ENCODE peak calls at places on chromosomes 6 and 20, in eight cellular contexts. B is mucosa of gallbladder; W is activated naive CD4-positive, alpha-beta T cell treated with anti-CD3 and anti-CD28 coated beads, Interleukin-2, amount 10 ng/mL, durations not matched to agents 7 days and 5 days; C is Calu3; G is midbrain; P is pons; S is NAMALWA; D is B cell. J is an unnamed sample.

GRCh38 chr6:35624341-35625070 is 64.2 kb downstream of the FKBP5 start:
- DNase-seq in P (no peak), C (no peak), W (no peak), G (no peak), S (peak; percentile 36), B (no peak), D (no peak), J (no peak)

GRCh38 chr6:72876256-72876655 is 254.4 kb downstream of the KCNQ5 start:
- DNase-seq in W (no peak), D (no peak), C (no peak), G (no peak), P (no peak), S (no peak), B (no peak), J (no peak)

GRCh38 chr6:84929212-84929611 is 164.8 kb upstream of the TBX18 start:
- DNase-seq in G (no peak), W (no peak), P (no peak), C (no peak), S (no peak), B (no peak), D (no peak), J (no peak)

GRCh38 chr6:30750379-30750668 is 6.0 kb upstream of the IER3 start:
- DNase-seq in P (no peak), C (no peak), D (no peak), B (no peak), S (no peak), G (no peak), W (no peak), J (no peak)

GRCh38 chr6:133939778-133940667 is 13.0 kb upstream of the TBPL1 start:
- DNase-seq in D (no peak), G (no peak), C (no peak), W (no peak), P (no peak), B (no peak), S (no peak), J (no peak)

GRCh38 chr6:45586216-45587171 is 208.8 kb upstream of the SUPT3H start:
- DNase-seq in D (peak; percentile 15), B (no peak), W (peak; percentile 82), S (no peak), P (no peak), C (no peak), G (no peak), J (no peak)

GRCh38 chr6:49030621-49031020 is 432.4 kb downstream of the MMUT start:
- DNase-seq in S (no peak), W (no peak), D (no peak), C (no peak), P (no peak), B (no peak), G (no peak), J (no peak)

GRCh38 chr6:53437557-53438202 is 88.9 kb upstream of the ELOVL5 start:
- DNase-seq in B (peak; percentile 35), D (no peak), S (peak; percentile 64), C (peak; percentile 50), G (peak; percentile 73), W (peak; percentile 38), P (peak; percentile 89), J (no peak)

GRCh38 chr6:141164042-141164748 is 968.5 kb upstream of the GJE1 start:
- DNase-seq in G (no peak), S (no peak), B (peak; percentile 18), C (peak; percentile 2), P (no peak), W (no peak), D (no peak), J (no peak)

GRCh38 chr6:16563628-16564240 is 197.5 kb downstream of the ATXN1 start:
- DNase-seq in B (no peak), C (no peak), P (no peak), G (no peak), D (no peak), S (no peak), W (no peak), J (no peak)

GRCh38 chr20:40719330-40719729 is 30.3 kb upstream of the MAFB start:
- DNase-seq in C (no peak), P (peak; percentile 20), W (no peak), G (no peak), B (no peak), D (no peak), S (no peak), J (no peak)

GRCh38 chr6:20997143-20997792 is 463.0 kb downstream of the CDKAL1 start:
- DNase-seq in B (no peak), D (no peak), W (no peak), G (no peak), S (no peak), C (no peak), P (no peak), J (no peak)

GRCh38 chr6:81265106-81265505 is 487.4 kb downstream of the TENT5A start:
- DNase-seq in S (no peak), C (no peak), W (no peak), G (no peak), P (no peak), B (no peak), D (no peak), J (no peak)

GRCh38 chr20:57611605-57612311 is 8.5 kb downstream of the ZBP1 start:
- DNase-seq in S (no peak), G (peak; percentile 15), C (no peak), W (no peak), D (no peak), P (peak; percentile 73), B (no peak), J (peak; percentile 36)

GRCh38 chr20:50580016-50580747 is 70.0 kb downstream of the PTPN1 start:
- DNase-seq in P (no peak), W (peak; percentile 64), D (peak; percentile 69), B (peak; percentile 62), S (peak; percentile 67), G (peak; percentile 25), C (peak; percentile 86), J (peak; percentile 77)

GRCh38 chr6:80961166-80961565 is 791.3 kb downstream of the TENT5A start:
- DNase-seq in B (no peak), C (no peak), S (no peak), G (no peak), W (no peak), D (no peak), P (no peak), J (no peak)

GRCh38 chr6:104537185-104537584 is 322.5 kb downstream of the HACE1 start:
- DNase-seq in P (no peak), G (no peak), W (no peak), B (no peak), D (no peak), C (no peak), S (no peak), J (no peak)

GRCh38 chr20:45229264-45230056 is 8.3 kb downstream of the SEMG2 start:
- DNase-seq in D (no peak), B (peak; percentile 18), C (peak; percentile 97), W (peak; percentile 65), G (no peak), P (no peak), S (peak; percentile 76), J (no peak)

GRCh38 chr6:108661430-108661829 is 100.7 kb downstream of the FOXO3 start:
- DNase-seq in G (no peak), D (no peak), S (no peak), W (no peak), P (no peak), B (no peak), C (no peak), J (no peak)

GRCh38 chr20:47396762-47397476 is 40.4 kb upstream of the ZMYND8 start:
- DNase-seq in W (no peak), P (no peak), S (no peak), C (no peak), B (no peak), G (no peak), D (no peak), J (no peak)

GRCh38 chr6:108295676-108296075 is 822 bp downstream of the AFG1L start:
- DNase-seq in P (no peak), W (no peak), G (no peak), C (no peak), S (no peak), D (no peak), B (no peak), J (no peak)

GRCh38 chr6:47438481-47439347 is 38.9 kb upstream of the CD2AP start:
- DNase-seq in W (no peak), B (no peak), G (no peak), S (peak; percentile 27), C (no peak), P (peak; percentile 11), D (no peak), J (no peak)